ENCODE peak calls at places on chromosomes 1 and 21, in four cellular contexts. L is RWPE1, K is iPS DF 6.9, J is psoas muscle. Q is an unnamed sample.
A peak's percentile ranks its signal among the peaks of the same experiment; 100 is the strongest.

GRCh38 chr1:206663832-206664652 is 20.7 kb upstream of the MAPKAPK2 start:
- DNase-seq in J (peak; percentile 79), L (peak; percentile 83), K (no peak), Q (no peak)

GRCh38 chr1:85581138-85581801 is 709 bp downstream of the CCN1 start:
- DNase-seq in K (no peak), L (peak; percentile 50), J (peak; percentile 91), Q (no peak)

GRCh38 chr1:169207825-169208520 is 101.5 kb downstream of the ATP1B1 start:
- DNase-seq in K (no peak), L (no peak), J (no peak), Q (no peak)

GRCh38 chr1:93552751-93553455 is 105.0 kb downstream of the FNBP1L start:
- DNase-seq in L (no peak), K (peak; percentile 13), J (no peak), Q (no peak)

GRCh38 chr1:111025109-111025508 is 61.4 kb upstream of the LRIF1 start:
- DNase-seq in J (no peak), K (no peak), L (no peak), Q (no peak)

GRCh38 chr1:161066694-161067093 is 3.0 kb downstream of the ARHGAP30 start:
- DNase-seq in J (no peak), K (no peak), L (no peak), Q (no peak)

GRCh38 chr21:39084979-39085729 is 98.1 kb downstream of the PSMG1 start:
- DNase-seq in J (no peak), K (no peak), L (no peak), Q (no peak)

GRCh38 chr21:18218331-18218730 is 26.3 kb upstream of the CHODL start:
- DNase-seq in L (no peak), K (no peak), J (no peak), Q (no peak)

GRCh38 chr1:109918077-109918606 is 7.5 kb downstream of the CSF1 start:
- DNase-seq in L (no peak), J (no peak), K (no peak), Q (no peak)

GRCh38 chr1:234611799-234612351 is 1.9 kb upstream of the IRF2BP2 start:
- DNase-seq in L (no peak), K (no peak), J (peak; percentile 72), Q (no peak)

GRCh38 chr1:208565761-208566440 is 321.7 kb upstream of the PLXNA2 start:
- DNase-seq in K (no peak), J (no peak), L (no peak), Q (no peak)

GRCh38 chr1:111602302-111602701 is 17.3 kb upstream of the RAP1A start:
- DNase-seq in K (no peak), L (no peak), J (no peak), Q (no peak)

GRCh38 chr1:156146006-156146748 is 7.2 kb upstream of the SEMA4A start:
- DNase-seq in K (no peak), J (peak; percentile 78), L (peak; percentile 82), Q (no peak)

GRCh38 chr1:53015508-53015860 is 46.5 kb upstream of the PODN start:
- DNase-seq in K (no peak), J (no peak), L (peak; percentile 11), Q (no peak)
- H3K27ac ChIP-seq in K (no peak overlapping the region), J (no peak overlapping the region), L (no peak overlapping the region), Q (peak overlapping the region; percentile 46)

DNA sequence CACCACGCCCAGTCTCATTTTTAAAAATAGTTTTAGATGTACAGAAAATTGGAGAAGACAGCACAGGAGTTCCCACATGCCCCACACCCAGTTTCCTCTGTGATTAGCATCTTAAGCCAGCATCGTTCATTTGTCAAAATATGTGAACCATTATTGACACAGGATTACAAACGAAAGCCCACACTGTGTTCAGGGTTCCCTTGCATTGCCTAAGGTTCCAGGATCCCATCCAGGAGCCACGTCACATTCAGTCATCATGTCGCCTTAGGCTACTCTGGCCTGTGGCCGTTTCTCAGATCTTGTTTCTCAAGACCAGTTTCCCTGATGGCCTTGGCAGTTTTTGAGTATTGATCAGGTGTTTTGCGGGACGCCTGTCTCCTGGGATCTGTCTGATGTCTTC is 34.7 kb upstream of the TNFRSF1B start:
- DNase-seq in J (peak; percentile 69), K (no peak), L (peak; percentile 81), Q (peak; percentile 87)
- H3K27ac ChIP-seq in J (no peak overlapping the region), K (no peak overlapping the region), L (peak overlapping the region; percentile 83), Q (no peak overlapping the region)

DNA sequence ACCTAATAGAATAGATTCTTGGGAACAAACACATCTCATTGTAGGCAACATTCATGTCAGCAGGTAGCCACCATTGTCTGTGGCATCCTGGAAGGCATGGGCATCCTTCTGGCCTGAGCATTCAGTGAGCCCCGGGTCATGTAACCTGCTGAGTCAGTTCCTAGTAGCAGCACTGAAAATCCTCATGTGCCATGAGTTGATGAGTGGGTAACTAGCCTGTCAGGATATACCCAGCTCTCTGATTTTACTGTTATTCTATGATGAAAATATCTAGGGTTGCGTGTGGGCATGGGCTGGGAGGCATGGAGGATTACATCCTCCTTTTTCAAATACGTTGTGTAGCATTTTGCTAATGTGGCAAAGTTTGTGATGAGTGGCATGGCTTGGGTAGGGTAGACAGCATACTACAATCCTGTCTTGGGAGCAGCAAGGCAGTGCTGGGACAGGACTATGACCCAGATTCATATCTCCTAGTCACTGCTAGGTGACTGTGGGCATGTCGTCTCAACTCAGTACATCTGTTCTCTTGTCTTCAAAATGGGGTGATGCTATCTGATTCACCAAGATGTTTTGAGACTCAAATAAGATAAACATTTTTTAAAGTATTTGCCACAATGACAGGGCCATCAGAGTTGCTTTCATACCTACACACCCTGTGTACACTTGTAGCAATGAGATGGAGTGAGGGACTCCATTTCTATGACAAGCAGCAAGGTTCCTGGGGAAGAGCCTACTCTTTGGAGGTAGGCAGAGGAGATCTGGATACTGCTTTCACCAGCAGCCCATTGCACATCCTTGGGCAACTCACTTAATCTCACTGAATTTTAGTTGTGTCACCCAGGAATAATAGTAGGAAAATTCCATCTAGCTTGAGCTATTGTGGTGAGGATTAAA is 62.5 kb downstream of the CD58 start:
- DNase-seq in L (no peak), J (no peak), K (no peak), Q (no peak)
- H3K27ac ChIP-seq in L (peak overlapping the region; percentile 66), J (no peak overlapping the region), K (no peak overlapping the region), Q (peak overlapping the region; percentile 87)

GRCh38 chr1:229004227-229004833 is 266.6 kb upstream of the RAB4A start:
- DNase-seq in J (no peak), L (no peak), K (no peak), Q (no peak)
- H3K27ac ChIP-seq in J (no peak overlapping the region), L (no peak overlapping the region), K (no peak overlapping the region), Q (no peak overlapping the region)

DNA sequence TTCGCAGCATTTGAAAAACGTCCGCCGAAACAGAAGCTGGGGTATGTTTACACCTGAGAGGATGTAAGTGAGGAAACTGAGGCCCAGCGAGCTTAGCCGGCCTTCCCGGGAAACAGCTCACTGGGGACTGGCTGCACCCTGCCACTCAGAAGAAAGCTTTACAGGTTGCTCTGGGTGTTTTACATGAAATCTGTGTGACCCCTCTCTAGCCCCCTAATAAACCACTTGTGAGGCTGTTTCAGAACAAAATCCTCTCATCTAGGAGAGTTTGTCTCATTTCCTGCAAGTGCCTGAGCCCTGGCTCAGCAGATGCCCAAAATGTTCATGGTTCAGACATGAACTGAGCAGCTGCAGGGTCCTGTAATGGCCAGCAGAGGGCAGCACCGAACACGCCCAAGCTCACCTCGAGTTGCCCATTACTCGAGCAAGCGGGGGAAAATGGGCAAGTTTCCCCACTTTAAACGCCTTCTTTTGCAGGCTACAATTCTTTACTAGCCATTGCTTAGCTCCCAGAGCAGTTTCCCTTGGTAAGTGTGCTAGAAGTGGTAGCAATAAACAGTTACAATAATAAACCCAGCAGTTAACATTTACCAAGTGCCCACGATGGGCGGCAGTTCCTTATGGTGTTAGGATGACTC is 76.4 kb downstream of the FHAD1 start:
- DNase-seq in K (peak; percentile 54), J (peak; percentile 80), L (peak; percentile 58), Q (no peak)
- H3K27ac ChIP-seq in K (no peak overlapping the region), J (no peak overlapping the region), L (no peak overlapping the region), Q (no peak overlapping the region)

GRCh38 chr1:163173121-163173520 is 29.6 kb downstream of the RGS5 start:
- DNase-seq in J (no peak), K (no peak), L (no peak), Q (no peak)

GRCh38 chr1:163174524-163175437 is 27.9 kb downstream of the RGS5 start:
- DNase-seq in K (peak; percentile 29), L (peak; percentile 36), J (peak; percentile 75), Q (no peak)

GRCh38 chr1:163182330-163182949 is 20.3 kb downstream of the RGS5 start:
- DNase-seq in L (no peak), K (no peak), J (no peak), Q (no peak)

GRCh38 chr1:163176797-163177196 is 25.9 kb downstream of the RGS5 start:
- DNase-seq in J (no peak), K (no peak), L (no peak), Q (no peak)

DNA sequence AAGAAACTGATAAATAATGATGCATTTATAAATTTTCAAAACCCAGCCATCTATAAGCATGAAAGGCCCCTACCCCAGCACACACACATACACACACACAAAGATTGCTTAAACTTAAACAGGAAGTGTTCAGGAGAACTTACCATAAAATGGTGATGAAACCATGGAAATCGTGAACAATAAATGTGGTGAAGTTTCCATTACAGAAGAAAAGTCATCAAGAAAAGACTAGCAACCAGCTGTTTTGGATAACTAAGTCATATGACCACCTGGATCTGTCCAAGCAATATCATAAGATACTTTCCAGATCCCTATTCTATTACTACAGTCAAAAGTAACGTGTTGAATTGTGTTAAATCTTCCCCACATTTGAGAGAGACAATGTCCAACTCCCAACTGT is 24.1 kb downstream of the RGS5 start:
- DNase-seq in K (no peak), L (no peak), J (no peak), Q (no peak)
- H3K27ac ChIP-seq in K (no peak overlapping the region), L (no peak overlapping the region), J (no peak overlapping the region), Q (no peak overlapping the region)

GRCh38 chr1:57605933-57606332 is 182.1 kb upstream of the DAB1 start:
- DNase-seq in J (no peak), K (peak; percentile 37), L (no peak), Q (no peak)
- H3K27ac ChIP-seq in J (no peak overlapping the region), K (no peak overlapping the region), L (no peak overlapping the region), Q (no peak overlapping the region)

Q was measured in epithelial cell of prostate.